ENCODE peak calls at places on chromosomes 2 and 18, in seven cellular contexts. T is esophagus squamous epithelium; A is bronchial epithelial cell; V is fibroblast of mammary gland; Q is CD8-positive, alpha-beta T cell; R is ovary; Z is astrocyte of the spinal cord. S is an unnamed sample.

GRCh38 chr2:84959494-84960156 is 11.3 kb upstream of the KCMF1 start:
- DNase-seq in R (no peak), T (no peak), Z (no peak), Q (no peak), V (no peak), A (peak), S (no peak)

GRCh38 chr18:905948-906415 is 1.3 kb downstream of the ADCYAP1 start:
- DNase-seq in R (no peak), A (no peak), Q (no peak), T (no peak), V (no peak), Z (no peak), S (no peak)

GRCh38 chr18:78390348-78390929 is 589.2 kb upstream of the SALL3 start:
- DNase-seq in V (no peak), R (no peak), A (no peak), Q (no peak), T (no peak), Z (no peak), S (no peak)

GRCh38 chr2:184449760-184450159 is 148.6 kb upstream of the ZNF804A start:
- DNase-seq in R (no peak), Q (no peak), A (no peak), T (no peak), Z (no peak), V (no peak), S (no peak)

GRCh38 chr2:43049836-43050796 is 176.3 kb downstream of the ZFP36L2 start:
- DNase-seq in T (no peak), V (no peak), R (peak), Q (no peak), A (peak), Z (no peak), S (no peak)

GRCh38 chr2:151204720-151205119 is 56.9 kb downstream of the RBM43 start:
- DNase-seq in T (no peak), V (no peak), Z (no peak), A (no peak), Q (no peak), R (no peak), S (no peak)

GRCh38 chr2:40363631-40364030 is 88.3 kb downstream of the SLC8A1 start:
- DNase-seq in Z (peak), Q (no peak), T (no peak), A (peak), V (peak), R (no peak), S (no peak)

GRCh38 chr2:239963646-239964205 is 61.4 kb downstream of the NDUFA10 start:
- DNase-seq in Q (no peak), A (no peak), Z (no peak), V (no peak), T (no peak), R (no peak), S (no peak)

GRCh38 chr18:46711444-46711863 is 45.4 kb downstream of the ST8SIA5 start:
- DNase-seq in A (no peak), Q (no peak), V (no peak), Z (no peak), R (no peak), T (no peak), S (no peak)

GRCh38 chr2:156784034-156784433 is 347.9 kb downstream of the GPD2 start:
- DNase-seq in Q (no peak), Z (no peak), R (no peak), A (no peak), V (peak), T (no peak), S (no peak)

GRCh38 chr2:26648516-26648915 is 7.3 kb upstream of the CIB4 start:
- DNase-seq in Z (no peak), V (no peak), R (no peak), Q (no peak), T (no peak), A (no peak), S (no peak)

GRCh38 chr2:227456772-227457171 is 15.2 kb upstream of the AGFG1 start:
- DNase-seq in Z (no peak), R (no peak), V (peak), T (no peak), Q (no peak), A (no peak), S (peak)

GRCh38 chr2:203758841-203759691 is 52.6 kb downstream of the CD28 start:
- DNase-seq in Z (peak), V (peak), T (no peak), Q (no peak), R (no peak), A (peak), S (peak)

GRCh38 chr2:151299940-151300539 is 10.6 kb upstream of the NMI start:
- DNase-seq in T (no peak), V (no peak), Q (no peak), A (no peak), R (no peak), Z (no peak), S (no peak)

GRCh38 chr18:76565238-76566173 is 70.5 kb upstream of the ZNF516 start:
- DNase-seq in A (peak), T (no peak), Z (peak), Q (no peak), R (peak), V (peak), S (peak)

GRCh38 chr2:75557474-75558131 is 3.1 kb downstream of the EVA1A start:
- DNase-seq in V (no peak), T (no peak), A (no peak), Z (no peak), R (no peak), Q (no peak), S (no peak)

GRCh38 chr2:166224197-166224596 is 96.4 kb upstream of the SCN1A start:
- DNase-seq in T (no peak), Z (no peak), A (no peak), R (no peak), Q (no peak), V (no peak), S (no peak)

GRCh38 chr2:70779911-70780580 is 10.4 kb downstream of the FIGLA start:
- DNase-seq in T (no peak), A (peak), Z (no peak), V (peak), Q (no peak), R (no peak), S (peak)

GRCh38 chr18:12394428-12394827 is 13.3 kb upstream of the PRELID3A start:
- DNase-seq in Q (no peak), A (no peak), T (no peak), Z (no peak), V (no peak), R (no peak), S (no peak)

GRCh38 chr2:52572469-52572894 is 1195.1 kb upstream of the CHAC2 start:
- DNase-seq in T (no peak), Q (no peak), V (no peak), Z (no peak), R (no peak), A (no peak), S (no peak)

GRCh38 chr18:62991959-62992358 is 276.6 kb downstream of the PHLPP1 start:
- DNase-seq in T (no peak), A (no peak), Z (no peak), V (no peak), R (no peak), Q (no peak), S (no peak)

GRCh38 chr2:42928692-42929576 is 136.6 kb upstream of the HAAO start:
- DNase-seq in V (peak), R (no peak), Z (no peak), Q (no peak), T (no peak), A (peak), S (peak)

GRCh38 chr2:96869824-96870630 is at the start of gene SEMA4C:
- DNase-seq in R (peak), Z (peak), V (no peak), Q (peak), T (no peak), A (no peak), S (peak)

GRCh38 chr2:28405537-28405936 is 12.9 kb downstream of the FOSL2 start:
- DNase-seq in V (no peak), Z (no peak), Q (no peak), R (no peak), T (no peak), A (no peak), S (no peak)

GRCh38 chr18:54387631-54388030 is 29.9 kb downstream of the C18orf54 start:
- DNase-seq in Z (no peak), V (peak), Q (no peak), A (peak), T (no peak), R (no peak), S (peak)

GRCh38 chr2:104758199-104758620 is 95.7 kb upstream of the POU3F3 start:
- DNase-seq in Z (peak), A (no peak), V (no peak), T (no peak), R (no peak), Q (no peak), S (no peak)

GRCh38 chr18:8116346-8117007 is 492.8 kb upstream of the RAB12 start:
- DNase-seq in V (peak), Z (peak), A (peak), T (no peak), R (no peak), Q (no peak), S (peak)

GRCh38 chr2:52000156-52000855 is 968.4 kb upstream of the NRXN1 start:
- DNase-seq in A (peak), T (no peak), Z (peak), V (peak), Q (no peak), R (no peak), S (peak)

GRCh38 chr2:239669181-239669898 is 268.5 kb upstream of the HDAC4 start:
- DNase-seq in A (no peak), Z (no peak), Q (no peak), T (no peak), R (no peak), V (no peak), S (no peak)

GRCh38 chr2:124753842-124754241 is 728.8 kb downstream of the CNTNAP5 start:
- DNase-seq in Z (no peak), R (no peak), T (no peak), A (no peak), Q (no peak), V (no peak), S (no peak)

GRCh38 chr18:44464401-44465185 is 216.1 kb upstream of the SETBP1 start:
- DNase-seq in T (no peak), A (peak), Z (peak), R (no peak), V (peak), Q (no peak), S (peak)

GRCh38 chr2:43212931-43213330 is 13.5 kb downstream of the ZFP36L2 start:
- DNase-seq in A (no peak), V (no peak), Q (no peak), Z (no peak), R (no peak), T (no peak), S (no peak)

GRCh38 chr2:66790651-66791181 is 355.8 kb downstream of the MEIS1 start:
- DNase-seq in T (no peak), A (peak), Q (no peak), V (peak), Z (no peak), R (peak), S (peak)

GRCh38 chr2:218075975-218076811 is 7.1 kb downstream of the RUFY4 start:
- DNase-seq in R (no peak), A (no peak), Z (no peak), V (no peak), Q (no peak), T (no peak), S (no peak)

GRCh38 chr2:113965644-113966043 is 75.8 kb downstream of the ACTR3 start:
- DNase-seq in T (no peak), Z (peak), V (peak), A (peak), R (no peak), Q (no peak), S (no peak)
- TF ChIP-seq CTCF in T (peak), Z (peak), V (peak), A (peak), R (no peak), Q (peak), S (peak)

GRCh38 chr2:168913495-168913894 is 12.4 kb downstream of the G6PC2 start:
- DNase-seq in T (no peak), Z (no peak), R (no peak), Q (no peak), V (no peak), A (no peak), S (no peak)

GRCh38 chr2:168913171-168913484 is 12.0 kb downstream of the G6PC2 start:
- DNase-seq in R (no peak), A (no peak), Z (no peak), T (no peak), Q (no peak), V (no peak), S (no peak)

GRCh38 chr2:168915433-168916328 is 14.6 kb downstream of the G6PC2 start:
- DNase-seq in V (no peak), A (no peak), T (no peak), Q (no peak), R (no peak), Z (no peak), S (no peak)

GRCh38 chr2:168910330-168910729 is 9.2 kb downstream of the G6PC2 start:
- DNase-seq in Q (no peak), T (no peak), V (no peak), A (no peak), R (no peak), Z (no peak), S (no peak)

GRCh38 chr2:168912466-168913170 is 11.5 kb downstream of the G6PC2 start:
- DNase-seq in V (peak), T (no peak), Q (no peak), A (no peak), R (peak), Z (peak), S (peak)
- H3K4me3 ChIP-seq in V (peak), T (no peak), Q (no peak), A (no peak), R (no peak), Z (peak), S (peak)

GRCh38 chr2:46368416-46368815 is 71.2 kb downstream of the EPAS1 start:
- DNase-seq in Z (no peak), A (no peak), T (no peak), R (no peak), Q (no peak), V (no peak), S (no peak)

GRCh38 chr2:46367286-46367685 is 70.1 kb downstream of the EPAS1 start:
- DNase-seq in Z (no peak), R (no peak), A (no peak), Q (no peak), T (no peak), V (no peak), S (no peak)

GRCh38 chr2:46366675-46367067 is 69.5 kb downstream of the EPAS1 start:
- DNase-seq in R (no peak), Z (no peak), Q (no peak), T (no peak), A (no peak), V (no peak), S (no peak)

GRCh38 chr2:46364797-46365457 is 67.7 kb downstream of the EPAS1 start:
- DNase-seq in Q (no peak), Z (peak), T (no peak), A (peak), V (peak), R (no peak), S (peak)

DNA sequence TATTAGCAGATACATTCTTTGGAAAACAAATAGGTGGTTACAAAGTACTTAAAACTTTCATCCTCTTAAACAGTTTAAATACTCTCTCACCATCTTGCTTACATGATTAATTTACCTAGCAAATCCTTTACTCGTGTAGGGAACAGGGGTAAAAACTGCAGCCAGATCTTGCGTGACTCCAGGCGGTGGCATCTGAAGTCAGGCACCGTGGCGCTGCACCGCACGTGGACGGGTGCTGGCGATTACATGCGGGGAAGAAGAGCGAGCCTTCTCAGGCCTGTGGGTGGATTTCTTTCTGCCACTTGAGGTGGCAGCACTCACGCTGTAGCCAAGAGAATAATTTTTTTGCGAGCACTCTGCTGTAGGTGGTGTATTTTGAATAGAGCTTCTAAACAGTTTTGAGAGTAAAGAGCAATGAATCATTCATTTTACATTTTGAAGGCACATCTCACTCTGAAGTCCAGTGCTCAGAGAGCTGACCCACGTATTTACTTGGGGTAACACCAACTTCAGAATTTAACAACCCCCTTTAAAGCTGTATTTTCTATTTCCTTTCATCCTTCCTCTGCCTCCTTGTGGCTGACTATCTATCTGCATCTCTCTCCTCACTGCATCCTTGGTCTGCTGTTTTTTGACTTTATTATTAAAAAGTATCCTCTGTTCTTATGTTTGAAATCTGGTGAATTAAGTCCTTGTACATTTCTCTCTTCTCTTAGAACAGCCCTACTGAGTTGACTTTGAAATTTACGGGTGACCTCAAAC is 68.9 kb downstream of the EPAS1 start:
- DNase-seq in R (no peak), A (no peak), V (peak), T (no peak), Q (no peak), Z (peak), S (peak)
- TF ChIP-seq CTCF in R (peak), A (peak), V (peak), T (peak), Q (no peak), Z (peak), S (peak)

GRCh38 chr2:238168196-238168815 is 9.5 kb downstream of the ERFE start:
- DNase-seq in A (no peak), Z (no peak), V (no peak), T (no peak), Q (no peak), R (no peak), S (no peak)

GRCh38 chr2:238171575-238172187 is 12.9 kb downstream of the ERFE start:
- DNase-seq in A (no peak), Z (no peak), R (no peak), T (no peak), V (no peak), Q (no peak), S (no peak)

GRCh38 chr2:238170386-238171071 is 11.8 kb downstream of the ERFE start:
- DNase-seq in V (peak), A (no peak), T (no peak), Z (no peak), R (no peak), Q (no peak), S (peak)

GRCh38 chr2:238169021-238169707 is 10.4 kb downstream of the ERFE start:
- DNase-seq in A (peak), R (no peak), Z (peak), T (no peak), V (peak), Q (no peak), S (peak)

DNA sequence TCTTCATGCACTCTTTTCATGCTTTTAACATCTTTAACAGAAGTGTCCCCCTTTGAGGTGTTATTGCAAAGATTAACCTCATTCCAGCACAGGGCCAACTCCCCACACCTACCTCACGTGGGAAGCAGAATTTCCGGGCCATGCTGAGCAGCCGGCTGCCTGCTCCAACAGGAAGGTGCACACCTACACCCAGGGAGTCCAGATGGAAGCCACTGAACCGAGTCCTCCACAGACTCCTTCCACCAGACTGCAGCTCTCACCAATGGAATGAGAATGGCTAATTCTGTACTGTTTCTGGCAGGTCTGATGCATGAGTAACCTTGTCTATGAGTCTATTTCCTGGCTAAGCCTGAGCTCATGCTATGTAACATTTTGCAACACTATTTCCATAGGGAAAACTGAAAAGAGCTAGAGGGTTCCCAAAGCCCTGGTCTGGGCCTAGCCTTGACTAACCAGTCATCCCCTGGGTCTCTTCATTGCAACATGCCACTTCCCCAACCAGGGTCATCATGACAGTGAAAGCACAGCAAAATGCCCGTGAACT is 11.0 kb downstream of the ERFE start:
- DNase-seq in R (no peak), Z (peak), Q (no peak), V (peak), A (peak), T (no peak), S (peak)
- H3K4me3 ChIP-seq in R (no peak), Z (no peak), Q (no peak), V (peak), A (peak), T (no peak), S (no peak)

GRCh38 chr18:59736061-59736460 is 38.8 kb upstream of the CCBE1 start:
- DNase-seq in T (no peak), A (no peak), V (no peak), R (no peak), Z (no peak), Q (no peak), S (no peak)

GRCh38 chr18:59743561-59743960 is 46.3 kb upstream of the CCBE1 start:
- DNase-seq in T (no peak), A (no peak), V (peak), Q (no peak), R (no peak), Z (peak), S (peak)

GRCh38 chr18:59742325-59743111 is 45.3 kb upstream of the CCBE1 start:
- DNase-seq in T (no peak), R (no peak), V (peak), Z (peak), A (no peak), Q (no peak), S (peak)

GRCh38 chr18:59737776-59738295 is 40.6 kb upstream of the CCBE1 start:
- DNase-seq in Q (no peak), V (no peak), T (no peak), R (no peak), Z (no peak), A (no peak), S (no peak)

DNA sequence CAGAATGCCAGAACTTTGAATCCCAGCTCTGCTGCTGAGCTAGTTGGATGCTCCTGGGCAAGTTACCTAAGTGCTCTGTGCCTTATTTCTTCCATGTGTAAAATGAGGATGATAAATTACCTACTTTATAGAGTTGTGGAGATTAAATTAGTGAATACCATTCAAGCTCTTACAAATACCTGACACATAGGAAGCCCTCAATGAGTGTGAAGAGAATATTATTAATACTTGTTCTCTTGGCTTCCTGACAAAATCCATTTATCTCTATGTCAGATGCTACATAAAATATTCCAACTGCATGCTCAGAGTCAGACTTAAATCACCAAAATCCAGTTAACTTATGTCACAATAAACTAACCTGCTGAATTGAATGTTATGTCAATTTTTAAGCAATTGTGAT is 42.9 kb upstream of the CCBE1 start:
- DNase-seq in Q (no peak), T (no peak), Z (no peak), R (no peak), A (no peak), V (no peak), S (no peak)
- TF ChIP-seq CTCF in Q (no peak), T (no peak), Z (no peak), R (no peak), A (no peak), V (no peak), S (no peak)

S was measured in foreskin fibroblast.